ENCODE peak calls at places on chromosomes 12 and 14, in four cellular contexts. U is SK-N-SH, Z is K562, F is GM12878. T is an unnamed sample.

GRCh38 chr12:122413516-122414404 is 8.7 kb downstream of the CLIP1 start:
- DNase-seq in U (no peak), F (no peak), Z (no peak), T (no peak)

GRCh38 chr12:101823039-101823438 is 7.7 kb downstream of the GNPTAB start:
- DNase-seq in Z (no peak), F (no peak), U (no peak), T (no peak)

GRCh38 chr12:88644946-88645702 is 64.9 kb upstream of the KITLG start:
- DNase-seq in Z (no peak), F (no peak), U (no peak), T (no peak)

GRCh38 chr14:83470466-83470865 is 1936.8 kb upstream of the SEL1L start:
- DNase-seq in U (no peak), Z (no peak), F (no peak), T (no peak)

GRCh38 chr12:51127050-51127729 is 43.8 kb upstream of the CSRNP2 start:
- DNase-seq in F (no peak), Z (no peak), U (no peak), T (no peak)

GRCh38 chr12:57519758-57520007 is 631 bp downstream of the DDIT3 start:
- DNase-seq in F (no peak), Z (no peak), U (no peak), T (no peak)

GRCh38 chr14:95496111-95496681 is 20.3 kb downstream of the SYNE3 start:
- DNase-seq in U (no peak), F (no peak), Z (no peak), T (no peak)

GRCh38 chr12:87323369-87323768 is 705.8 kb downstream of the C12orf50 start:
- DNase-seq in Z (no peak), U (no peak), F (no peak), T (no peak)

GRCh38 chr12:26226629-26227375 is 31.4 kb downstream of the SSPN start:
- DNase-seq in F (no peak), U (peak), Z (no peak), T (peak)

GRCh38 chr14:67477926-67478915 is 10.3 kb downstream of the TMEM229B start:
- DNase-seq in Z (no peak), U (no peak), F (no peak), T (no peak)

GRCh38 chr14:68779761-68780323 is 13.0 kb downstream of the ZFP36L1 start:
- DNase-seq in U (no peak), F (no peak), Z (no peak), T (no peak)

GRCh38 chr14:105089746-105090492 is 24.7 kb upstream of the GPR132 start:
- DNase-seq in U (no peak), F (no peak), Z (no peak), T (no peak)

GRCh38 chr12:89228466-89228865 is 123.8 kb downstream of the DUSP6 start:
- DNase-seq in U (no peak), F (no peak), Z (no peak), T (no peak)

GRCh38 chr12:95265765-95266164 is 48.2 kb downstream of the VEZT start:
- DNase-seq in Z (no peak), U (no peak), F (no peak), T (no peak)

GRCh38 chr14:94180655-94181271 is 6.6 kb downstream of the PPP4R4 start:
- DNase-seq in U (peak), Z (no peak), F (peak), T (no peak)

GRCh38 chr12:1911598-1912575 is 6.6 kb downstream of the CACNA2D4 start:
- DNase-seq in Z (no peak), U (peak), F (no peak), T (no peak)

GRCh38 chr12:3083949-3084348 is 6.8 kb downstream of the TSPAN9 start:
- DNase-seq in F (no peak), Z (peak), U (no peak), T (no peak)

GRCh38 chr12:44875417-44875953 is 630 bp downstream of the NELL2 start:
- DNase-seq in F (no peak), Z (no peak), U (peak), T (no peak)

GRCh38 chr12:46743471-46743870 is 82.3 kb downstream of the SLC38A4 start:
- DNase-seq in F (no peak), U (no peak), Z (no peak), T (no peak)

GRCh38 chr12:55705802-55706402 is 1.8 kb downstream of the ITGA7 start:
- DNase-seq in F (no peak), U (no peak), Z (peak), T (no peak)

GRCh38 chr14:90726656-90727055 is 89.6 kb downstream of the TTC7B start:
- DNase-seq in U (no peak), Z (no peak), F (no peak), T (no peak)

GRCh38 chr12:67982165-67982563 is 7.1 kb upstream of the IFNG-AS1 start:
- DNase-seq in Z (no peak), F (no peak), U (peak), T (no peak)

GRCh38 chr12:3732901-3733300 is 20.0 kb downstream of the CRACR2A start:
- DNase-seq in U (no peak), F (no peak), Z (no peak), T (no peak)

GRCh38 chr12:3641428-3641883 is 111.5 kb downstream of the CRACR2A start:
- DNase-seq in F (no peak), Z (no peak), U (no peak), T (peak)

GRCh38 chr12:105601158-105601557 is 270.7 kb downstream of the C12orf75 start:
- DNase-seq in F (no peak), U (no peak), Z (no peak), T (no peak)

GRCh38 chr12:91620949-91621348 is 438.3 kb upstream of the DCN start:
- DNase-seq in Z (no peak), F (no peak), U (no peak), T (peak)

GRCh38 chr14:72736348-72736747 is 157.6 kb downstream of the DPF3 start:
- DNase-seq in Z (peak), U (peak), F (no peak), T (no peak)

GRCh38 chr12:79687711-79688270 is 3.0 kb downstream of the PAWR start:
- DNase-seq in U (no peak), F (no peak), Z (no peak), T (no peak)

GRCh38 chr12:108101605-108102175 is 27.4 kb upstream of the WSCD2 start:
- DNase-seq in F (no peak), U (peak), Z (no peak), T (no peak)

GRCh38 chr12:30959110-30959710 is 32.7 kb downstream of the TSPAN11 start:
- DNase-seq in Z (no peak), U (no peak), F (no peak), T (no peak)
- TF ChIP-seq JUND in Z (no peak), U (no peak), F (no peak), T (no peak)

GRCh38 chr14:74486164-74486563 is 6.9 kb downstream of the NPC2 start:
- DNase-seq in Z (no peak), F (no peak), U (no peak), T (no peak)
- TF ChIP-seq JUND in Z (no peak), F (no peak), U (no peak), T (no peak)

GRCh38 chr12:106919910-106920544 is 35.7 kb upstream of the TMEM263 start:
- DNase-seq in Z (peak), F (no peak), U (peak), T (peak)
- TF ChIP-seq JUND in Z (no peak), F (no peak), U (no peak), T (no peak)

DNA sequence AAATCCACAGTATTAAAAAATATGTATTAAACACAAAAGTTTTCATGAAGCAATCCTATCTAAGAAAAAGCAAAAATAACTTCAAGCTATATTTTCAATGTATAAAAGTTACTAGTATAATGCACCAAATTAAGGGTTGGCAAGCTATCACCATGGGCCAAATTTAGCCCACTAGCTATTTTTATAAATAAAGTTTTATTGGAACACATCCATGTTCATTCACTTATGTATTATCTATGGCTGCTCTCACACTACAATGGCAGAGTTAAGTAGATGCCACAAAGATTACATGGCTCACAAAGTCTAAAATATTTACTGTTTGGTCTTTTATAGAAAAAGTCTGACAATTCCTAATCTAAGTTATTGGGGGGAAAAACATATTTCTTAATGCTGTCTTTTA is 17.6 kb downstream of the KLHL28 start:
- DNase-seq in F (no peak), U (no peak), Z (no peak), T (no peak)
- TF ChIP-seq JUND in F (no peak), U (no peak), Z (no peak), T (no peak)

DNA sequence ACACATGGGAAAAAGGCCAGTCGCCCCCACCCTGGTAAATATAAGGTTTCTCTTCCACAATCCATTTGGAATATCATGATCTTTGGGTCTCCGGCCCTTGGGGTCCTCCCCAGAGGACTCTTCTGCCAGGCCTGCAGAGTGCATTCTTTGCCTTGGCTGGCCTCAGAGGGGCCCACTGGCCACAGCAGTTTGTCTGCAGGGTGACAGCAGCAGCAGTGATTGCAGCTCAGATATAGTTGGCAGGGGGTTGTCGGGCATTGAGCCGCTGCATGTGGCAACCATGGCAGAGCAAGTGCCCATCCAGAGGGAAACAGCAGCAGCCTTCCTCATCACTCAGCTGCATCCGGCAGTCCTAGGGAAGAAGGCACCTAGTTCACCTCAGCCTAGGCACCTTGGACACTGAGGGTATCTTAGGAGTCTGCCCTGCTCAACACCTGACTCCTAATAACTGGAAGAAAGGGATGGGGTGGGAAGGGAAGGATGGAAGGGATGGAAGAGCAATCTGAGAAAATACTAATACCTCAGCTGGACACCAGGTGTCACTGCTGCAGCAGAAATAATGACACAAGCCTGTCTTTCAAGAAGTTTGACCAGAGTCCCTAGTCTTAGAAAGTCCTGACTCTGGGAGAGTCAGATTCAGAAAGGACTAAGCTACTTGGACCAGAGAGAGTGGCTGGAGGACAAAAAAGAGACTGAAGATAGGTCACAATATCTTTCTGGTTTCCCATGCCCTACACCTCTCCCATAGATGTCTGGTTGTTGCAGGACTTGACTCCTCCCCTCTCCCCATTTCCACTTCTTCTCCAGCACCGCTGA is 8.9 kb downstream of the AJUBA start:
- DNase-seq in F (no peak), U (peak), Z (peak), T (no peak)
- TF ChIP-seq JUND in F (no peak), U (no peak), Z (peak), T (no peak)